ENCODE peak calls at places on chromosomes 6 and 20, in eight cellular contexts. One of them, this sample, is unnamed.

GRCh38 chr20:38158701-38159325 is 6.3 kb downstream of the TGM2 start:
- ATAC-seq in Panc1: no peak
- ATAC-seq in pancreas: no peak
- ATAC-seq in activated CD4-positive, alpha-beta T cell treated with anti-CD3 and anti-CD28 coated beads for 36 hours: no peak
- ATAC-seq in stimulated activated memory B cell treated with anti-CD40 and anti-IgM and Interleukin-4, amounts not matched to agents 10 μg/mL and 1 μg/mL and 100 μg/mL, for 72 hours: no peak
- ATAC-seq in activated CD8-positive, alpha-beta memory T cell treated with anti-CD3 and anti-CD28 coated beads, Interleukin-2, amount 10 ng/mL, durations not matched to agents 7 days and 5 days: no peak
- ATAC-seq in upper lobe of right lung: peak
- ATAC-seq in psoas muscle: no peak
- ATAC-seq in this sample: no peak

GRCh38 chr6:126716826-126717514 is 377.1 kb downstream of the CENPW start:
- ATAC-seq in Panc1: no peak
- ATAC-seq in pancreas: peak
- ATAC-seq in activated CD4-positive, alpha-beta T cell treated with anti-CD3 and anti-CD28 coated beads for 36 hours: no peak
- ATAC-seq in stimulated activated memory B cell treated with anti-CD40 and anti-IgM and Interleukin-4, amounts not matched to agents 10 μg/mL and 1 μg/mL and 100 μg/mL, for 72 hours: no peak
- ATAC-seq in activated CD8-positive, alpha-beta memory T cell treated with anti-CD3 and anti-CD28 coated beads, Interleukin-2, amount 10 ng/mL, durations not matched to agents 7 days and 5 days: no peak
- ATAC-seq in upper lobe of right lung: peak
- ATAC-seq in psoas muscle: peak
- ATAC-seq in this sample: no peak

GRCh38 chr20:20201639-20202038 is 149.3 kb downstream of the CFAP61 start:
- ATAC-seq in Panc1: no peak
- ATAC-seq in pancreas: no peak
- ATAC-seq in activated CD4-positive, alpha-beta T cell treated with anti-CD3 and anti-CD28 coated beads for 36 hours: no peak
- ATAC-seq in stimulated activated memory B cell treated with anti-CD40 and anti-IgM and Interleukin-4, amounts not matched to agents 10 μg/mL and 1 μg/mL and 100 μg/mL, for 72 hours: no peak
- ATAC-seq in activated CD8-positive, alpha-beta memory T cell treated with anti-CD3 and anti-CD28 coated beads, Interleukin-2, amount 10 ng/mL, durations not matched to agents 7 days and 5 days: no peak
- ATAC-seq in upper lobe of right lung: peak
- ATAC-seq in psoas muscle: no peak
- ATAC-seq in this sample: no peak

GRCh38 chr20:38870733-38871559 is 55.3 kb upstream of the FAM83D start:
- ATAC-seq in Panc1: no peak
- ATAC-seq in pancreas: no peak
- ATAC-seq in activated CD4-positive, alpha-beta T cell treated with anti-CD3 and anti-CD28 coated beads for 36 hours: peak
- ATAC-seq in stimulated activated memory B cell treated with anti-CD40 and anti-IgM and Interleukin-4, amounts not matched to agents 10 μg/mL and 1 μg/mL and 100 μg/mL, for 72 hours: no peak
- ATAC-seq in activated CD8-positive, alpha-beta memory T cell treated with anti-CD3 and anti-CD28 coated beads, Interleukin-2, amount 10 ng/mL, durations not matched to agents 7 days and 5 days: no peak
- ATAC-seq in upper lobe of right lung: peak
- ATAC-seq in psoas muscle: no peak
- ATAC-seq in this sample: peak

GRCh38 chr20:10637062-10637559 is 36.7 kb downstream of the JAG1 start:
- ATAC-seq in Panc1: no peak
- ATAC-seq in pancreas: peak
- ATAC-seq in activated CD4-positive, alpha-beta T cell treated with anti-CD3 and anti-CD28 coated beads for 36 hours: no peak
- ATAC-seq in stimulated activated memory B cell treated with anti-CD40 and anti-IgM and Interleukin-4, amounts not matched to agents 10 μg/mL and 1 μg/mL and 100 μg/mL, for 72 hours: no peak
- ATAC-seq in activated CD8-positive, alpha-beta memory T cell treated with anti-CD3 and anti-CD28 coated beads, Interleukin-2, amount 10 ng/mL, durations not matched to agents 7 days and 5 days: no peak
- ATAC-seq in upper lobe of right lung: peak
- ATAC-seq in psoas muscle: peak
- ATAC-seq in this sample: no peak

GRCh38 chr6:14655201-14655988 is 537.8 kb downstream of the CD83 start:
- ATAC-seq in Panc1: no peak
- ATAC-seq in pancreas: no peak
- ATAC-seq in activated CD4-positive, alpha-beta T cell treated with anti-CD3 and anti-CD28 coated beads for 36 hours: no peak
- ATAC-seq in stimulated activated memory B cell treated with anti-CD40 and anti-IgM and Interleukin-4, amounts not matched to agents 10 μg/mL and 1 μg/mL and 100 μg/mL, for 72 hours: no peak
- ATAC-seq in activated CD8-positive, alpha-beta memory T cell treated with anti-CD3 and anti-CD28 coated beads, Interleukin-2, amount 10 ng/mL, durations not matched to agents 7 days and 5 days: no peak
- ATAC-seq in upper lobe of right lung: no peak
- ATAC-seq in psoas muscle: no peak
- ATAC-seq in this sample: peak

GRCh38 chr6:7636151-7636550 is 46.2 kb downstream of the SNRNP48 start:
- ATAC-seq in Panc1: no peak
- ATAC-seq in pancreas: no peak
- ATAC-seq in activated CD4-positive, alpha-beta T cell treated with anti-CD3 and anti-CD28 coated beads for 36 hours: no peak
- ATAC-seq in stimulated activated memory B cell treated with anti-CD40 and anti-IgM and Interleukin-4, amounts not matched to agents 10 μg/mL and 1 μg/mL and 100 μg/mL, for 72 hours: no peak
- ATAC-seq in activated CD8-positive, alpha-beta memory T cell treated with anti-CD3 and anti-CD28 coated beads, Interleukin-2, amount 10 ng/mL, durations not matched to agents 7 days and 5 days: no peak
- ATAC-seq in upper lobe of right lung: no peak
- ATAC-seq in psoas muscle: no peak
- ATAC-seq in this sample: no peak

GRCh38 chr20:52190437-52191131 is 995 bp downstream of the ZFP64 start:
- ATAC-seq in Panc1: peak
- ATAC-seq in pancreas: peak
- ATAC-seq in activated CD4-positive, alpha-beta T cell treated with anti-CD3 and anti-CD28 coated beads for 36 hours: peak
- ATAC-seq in stimulated activated memory B cell treated with anti-CD40 and anti-IgM and Interleukin-4, amounts not matched to agents 10 μg/mL and 1 μg/mL and 100 μg/mL, for 72 hours: peak
- ATAC-seq in activated CD8-positive, alpha-beta memory T cell treated with anti-CD3 and anti-CD28 coated beads, Interleukin-2, amount 10 ng/mL, durations not matched to agents 7 days and 5 days: no peak
- ATAC-seq in upper lobe of right lung: peak
- ATAC-seq in psoas muscle: no peak
- ATAC-seq in this sample: peak

GRCh38 chr6:157430834-157431233 is 49.8 kb downstream of the ZDHHC14 start:
- ATAC-seq in Panc1: no peak
- ATAC-seq in pancreas: no peak
- ATAC-seq in activated CD4-positive, alpha-beta T cell treated with anti-CD3 and anti-CD28 coated beads for 36 hours: peak
- ATAC-seq in stimulated activated memory B cell treated with anti-CD40 and anti-IgM and Interleukin-4, amounts not matched to agents 10 μg/mL and 1 μg/mL and 100 μg/mL, for 72 hours: peak
- ATAC-seq in activated CD8-positive, alpha-beta memory T cell treated with anti-CD3 and anti-CD28 coated beads, Interleukin-2, amount 10 ng/mL, durations not matched to agents 7 days and 5 days: no peak
- ATAC-seq in upper lobe of right lung: no peak
- ATAC-seq in psoas muscle: peak
- ATAC-seq in this sample: no peak

GRCh38 chr20:49028684-49029083 is 17.4 kb upstream of the CSE1L start:
- ATAC-seq in Panc1: peak
- ATAC-seq in pancreas: peak
- ATAC-seq in activated CD4-positive, alpha-beta T cell treated with anti-CD3 and anti-CD28 coated beads for 36 hours: no peak
- ATAC-seq in stimulated activated memory B cell treated with anti-CD40 and anti-IgM and Interleukin-4, amounts not matched to agents 10 μg/mL and 1 μg/mL and 100 μg/mL, for 72 hours: no peak
- ATAC-seq in activated CD8-positive, alpha-beta memory T cell treated with anti-CD3 and anti-CD28 coated beads, Interleukin-2, amount 10 ng/mL, durations not matched to agents 7 days and 5 days: no peak
- ATAC-seq in upper lobe of right lung: peak
- ATAC-seq in psoas muscle: no peak
- ATAC-seq in this sample: no peak

GRCh38 chr6:54267798-54268197 is 40.4 kb upstream of the TINAG start:
- ATAC-seq in Panc1: no peak
- ATAC-seq in pancreas: peak
- ATAC-seq in activated CD4-positive, alpha-beta T cell treated with anti-CD3 and anti-CD28 coated beads for 36 hours: no peak
- ATAC-seq in stimulated activated memory B cell treated with anti-CD40 and anti-IgM and Interleukin-4, amounts not matched to agents 10 μg/mL and 1 μg/mL and 100 μg/mL, for 72 hours: no peak
- ATAC-seq in activated CD8-positive, alpha-beta memory T cell treated with anti-CD3 and anti-CD28 coated beads, Interleukin-2, amount 10 ng/mL, durations not matched to agents 7 days and 5 days: no peak
- ATAC-seq in upper lobe of right lung: peak
- ATAC-seq in psoas muscle: no peak
- ATAC-seq in this sample: no peak

GRCh38 chr20:13238001-13238653 is 17.1 kb downstream of the ISM1 start:
- ATAC-seq in Panc1: no peak
- ATAC-seq in pancreas: no peak
- ATAC-seq in activated CD4-positive, alpha-beta T cell treated with anti-CD3 and anti-CD28 coated beads for 36 hours: no peak
- ATAC-seq in stimulated activated memory B cell treated with anti-CD40 and anti-IgM and Interleukin-4, amounts not matched to agents 10 μg/mL and 1 μg/mL and 100 μg/mL, for 72 hours: no peak
- ATAC-seq in activated CD8-positive, alpha-beta memory T cell treated with anti-CD3 and anti-CD28 coated beads, Interleukin-2, amount 10 ng/mL, durations not matched to agents 7 days and 5 days: no peak
- ATAC-seq in upper lobe of right lung: no peak
- ATAC-seq in psoas muscle: no peak
- ATAC-seq in this sample: no peak

GRCh38 chr6:142722010-142722409 is 223.0 kb downstream of the HIVEP2 start:
- ATAC-seq in Panc1: no peak
- ATAC-seq in pancreas: no peak
- ATAC-seq in activated CD4-positive, alpha-beta T cell treated with anti-CD3 and anti-CD28 coated beads for 36 hours: no peak
- ATAC-seq in stimulated activated memory B cell treated with anti-CD40 and anti-IgM and Interleukin-4, amounts not matched to agents 10 μg/mL and 1 μg/mL and 100 μg/mL, for 72 hours: no peak
- ATAC-seq in activated CD8-positive, alpha-beta memory T cell treated with anti-CD3 and anti-CD28 coated beads, Interleukin-2, amount 10 ng/mL, durations not matched to agents 7 days and 5 days: no peak
- ATAC-seq in upper lobe of right lung: peak
- ATAC-seq in psoas muscle: no peak
- ATAC-seq in this sample: no peak

GRCh38 chr6:135759831-135760230 is 91.7 kb upstream of the PDE7B start:
- ATAC-seq in Panc1: peak
- ATAC-seq in pancreas: no peak
- ATAC-seq in activated CD4-positive, alpha-beta T cell treated with anti-CD3 and anti-CD28 coated beads for 36 hours: no peak
- ATAC-seq in stimulated activated memory B cell treated with anti-CD40 and anti-IgM and Interleukin-4, amounts not matched to agents 10 μg/mL and 1 μg/mL and 100 μg/mL, for 72 hours: no peak
- ATAC-seq in activated CD8-positive, alpha-beta memory T cell treated with anti-CD3 and anti-CD28 coated beads, Interleukin-2, amount 10 ng/mL, durations not matched to agents 7 days and 5 days: no peak
- ATAC-seq in upper lobe of right lung: no peak
- ATAC-seq in psoas muscle: no peak
- ATAC-seq in this sample: no peak

GRCh38 chr20:25659999-25660398 is 36.2 kb upstream of the NANP start:
- ATAC-seq in Panc1: no peak
- ATAC-seq in pancreas: no peak
- ATAC-seq in activated CD4-positive, alpha-beta T cell treated with anti-CD3 and anti-CD28 coated beads for 36 hours: no peak
- ATAC-seq in stimulated activated memory B cell treated with anti-CD40 and anti-IgM and Interleukin-4, amounts not matched to agents 10 μg/mL and 1 μg/mL and 100 μg/mL, for 72 hours: no peak
- ATAC-seq in activated CD8-positive, alpha-beta memory T cell treated with anti-CD3 and anti-CD28 coated beads, Interleukin-2, amount 10 ng/mL, durations not matched to agents 7 days and 5 days: no peak
- ATAC-seq in upper lobe of right lung: no peak
- ATAC-seq in psoas muscle: no peak
- ATAC-seq in this sample: peak

GRCh38 chr6:47298475-47298874 is 11.2 kb downstream of the TNFRSF21 start:
- ATAC-seq in Panc1: no peak
- ATAC-seq in pancreas: no peak
- ATAC-seq in activated CD4-positive, alpha-beta T cell treated with anti-CD3 and anti-CD28 coated beads for 36 hours: no peak
- ATAC-seq in stimulated activated memory B cell treated with anti-CD40 and anti-IgM and Interleukin-4, amounts not matched to agents 10 μg/mL and 1 μg/mL and 100 μg/mL, for 72 hours: no peak
- ATAC-seq in activated CD8-positive, alpha-beta memory T cell treated with anti-CD3 and anti-CD28 coated beads, Interleukin-2, amount 10 ng/mL, durations not matched to agents 7 days and 5 days: no peak
- ATAC-seq in upper lobe of right lung: no peak
- ATAC-seq in psoas muscle: no peak
- ATAC-seq in this sample: no peak